ENCODE peak calls at places on chromosome 17, in eight cellular contexts. O, Z, W, A, G, Q, P and V are unnamed samples.

GRCh38 chr17:28527859-28528258 is 21.7 kb downstream of the FOXN1 start:
- DNase-seq in O (peak), Z (peak), W (no peak), A (no peak), G (no peak), Q (peak), P (no peak), V (no peak)

GRCh38 chr17:72724375-72724774 is 368.1 kb downstream of the SLC39A11 start:
- DNase-seq in O (no peak), Z (no peak), W (no peak), A (no peak), G (no peak), Q (no peak), P (no peak), V (no peak)

GRCh38 chr17:50638851-50639767 is 4.4 kb downstream of the ABCC3 start:
- DNase-seq in O (peak), Z (peak), W (peak), A (no peak), G (peak), Q (peak), P (no peak), V (peak)

GRCh38 chr17:48615212-48615962 is at the start of gene HOXB8:
- DNase-seq in O (no peak), Z (no peak), W (no peak), A (no peak), G (no peak), Q (no peak), P (no peak), V (no peak)

GRCh38 chr17:58387834-58388233 is 29.5 kb downstream of the RNF43 start:
- DNase-seq in O (no peak), Z (no peak), W (no peak), A (no peak), G (no peak), Q (no peak), P (no peak), V (no peak)

GRCh38 chr17:73986641-73987177 is 216.8 kb upstream of the RPL38 start:
- DNase-seq in O (no peak), Z (no peak), W (no peak), A (no peak), G (no peak), Q (no peak), P (no peak), V (no peak)

GRCh38 chr17:14307560-14308024 is 6.7 kb downstream of the HS3ST3B1 start:
- DNase-seq in O (no peak), Z (no peak), W (peak), A (no peak), G (no peak), Q (no peak), P (no peak), V (no peak)

GRCh38 chr17:42950044-42950783 is 14.0 kb downstream of the AARSD1 start:
- DNase-seq in O (no peak), Z (no peak), W (no peak), A (no peak), G (no peak), Q (no peak), P (no peak), V (no peak)

GRCh38 chr17:32859857-32860525 is 16.9 kb downstream of the MYO1D start:
- DNase-seq in O (no peak), Z (no peak), W (no peak), A (no peak), G (no peak), Q (no peak), P (no peak), V (no peak)

GRCh38 chr17:82097187-82097918 is 683 bp downstream of the FASN start:
- DNase-seq in O (no peak), Z (no peak), W (no peak), A (no peak), G (no peak), Q (peak), P (peak), V (no peak)

DNA sequence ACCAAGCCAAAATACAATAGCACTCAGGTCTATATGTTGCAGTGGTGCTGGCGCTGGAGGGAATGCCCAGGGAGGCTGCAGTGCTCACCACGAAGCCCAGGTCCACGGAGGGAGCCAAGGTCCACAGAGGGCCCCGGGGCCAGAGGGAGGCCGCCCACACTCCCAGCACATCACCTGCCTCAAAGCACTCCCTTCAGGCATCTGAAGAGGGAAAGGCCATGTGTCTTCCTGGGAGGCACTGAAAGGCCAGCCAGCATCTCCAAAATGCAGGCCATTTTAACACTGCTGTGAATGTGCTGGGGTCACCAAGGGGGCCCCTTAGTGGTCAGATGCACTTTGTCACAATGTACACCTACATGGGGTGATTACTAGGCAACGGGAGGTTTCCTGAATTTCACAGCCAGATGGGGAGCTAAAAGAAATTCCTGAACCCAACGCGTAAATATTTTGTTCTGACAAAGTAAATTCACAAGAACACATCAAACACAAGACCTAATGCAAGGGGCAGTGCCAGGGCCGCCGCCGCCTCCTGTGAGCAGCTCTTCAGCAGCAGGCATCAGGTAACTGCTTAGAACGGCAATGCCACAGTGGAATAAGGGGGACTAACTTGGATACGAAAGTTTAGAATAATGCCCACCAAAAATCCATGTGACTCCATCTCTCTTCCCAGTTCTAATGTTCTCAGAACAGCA is 42.8 kb downstream of the USP22 start:
- DNase-seq in O (no peak), Z (peak), W (no peak), A (no peak), G (no peak), Q (no peak), P (no peak), V (no peak)
- TF ChIP-seq CTCF in O (no peak), Z (no peak), W (no peak), A (no peak), G (no peak), Q (no peak), P (no peak), V (no peak)

GRCh38 chr17:56833023-56833811 is 503 bp downstream of the C17orf67 start:
- DNase-seq in O (no peak), Z (peak), W (no peak), A (peak), G (peak), Q (peak), P (peak), V (no peak)

GRCh38 chr17:56832446-56832845 is 1.3 kb downstream of the C17orf67 start:
- DNase-seq in O (no peak), Z (no peak), W (peak), A (no peak), G (no peak), Q (no peak), P (peak), V (no peak)

GRCh38 chr17:56833812-56834379 is at the start of the genes C17orf67 and DGKE:
- DNase-seq in O (peak), Z (peak), W (peak), A (peak), G (peak), Q (peak), P (peak), V (peak)

GRCh38 chr17:56835259-56835575 is 1.3 kb downstream of the DGKE start:
- DNase-seq in O (no peak), Z (no peak), W (no peak), A (no peak), G (no peak), Q (no peak), P (no peak), V (no peak)

GRCh38 chr17:56834380-56835258 is 668 bp downstream of the DGKE start:
- DNase-seq in O (no peak), Z (peak), W (peak), A (peak), G (peak), Q (peak), P (peak), V (no peak)
- TF ChIP-seq POLR2AphosphoS5 in O (no peak), Z (no peak), W (no peak), A (no peak), G (no peak), Q (no peak), P (no peak), V (no peak)

GRCh38 chr17:81037783-81038733 is 3.1 kb downstream of the BAIAP2 start:
- DNase-seq in O (no peak), Z (no peak), W (no peak), A (no peak), G (no peak), Q (peak), P (peak), V (no peak)
- TF ChIP-seq CTCF in O (no peak), Z (no peak), W (no peak), A (peak), G (no peak), Q (no peak), P (no peak), V (no peak)

GRCh38 chr17:77638229-77638628 is 320.3 kb upstream of the TNRC6C start:
- DNase-seq in O (no peak), Z (no peak), W (no peak), A (no peak), G (no peak), Q (no peak), P (no peak), V (no peak)

GRCh38 chr17:77636835-77637806 is 321.4 kb upstream of the TNRC6C start:
- DNase-seq in O (no peak), Z (no peak), W (no peak), A (no peak), G (no peak), Q (no peak), P (no peak), V (no peak)

GRCh38 chr17:77635176-77635575 is 323.3 kb upstream of the TNRC6C start:
- DNase-seq in O (no peak), Z (no peak), W (no peak), A (no peak), G (no peak), Q (no peak), P (no peak), V (no peak)

GRCh38 chr17:77640242-77640641 is 318.3 kb upstream of the TNRC6C start:
- DNase-seq in O (no peak), Z (no peak), W (no peak), A (no peak), G (no peak), Q (no peak), P (no peak), V (no peak)

GRCh38 chr17:77637807-77638182 is 320.7 kb upstream of the TNRC6C start:
- DNase-seq in O (no peak), Z (no peak), W (no peak), A (no peak), G (no peak), Q (no peak), P (peak), V (no peak)
- TF ChIP-seq POLR2AphosphoS5 in O (no peak), Z (no peak), W (no peak), A (no peak), G (no peak), Q (no peak), P (no peak), V (no peak)

GRCh38 chr17:78779848-78780247 is 2.2 kb downstream of the CYTH1 start:
- DNase-seq in O (peak), Z (peak), W (no peak), A (no peak), G (peak), Q (no peak), P (no peak), V (no peak)
- TF ChIP-seq CTCF in O (no peak), Z (no peak), W (no peak), A (no peak), G (no peak), Q (no peak), P (no peak), V (no peak)